ENCODE peak calls at places on chromosomes 6 and 20, in four cellular contexts. G is activated naive CD4-positive, alpha-beta T cell; S is epithelial cell of prostate; I is caudate nucleus. V is an unnamed sample.

GRCh38 chr20:48737463-48738093 is 90.2 kb downstream of the PREX1 start:
- DNase-seq in G (no peak), S (no peak), I (peak), V (no peak)

GRCh38 chr20:10667077-10667401 is 6.8 kb downstream of the JAG1 start:
- DNase-seq in G (no peak), S (no peak), I (no peak), V (no peak)

GRCh38 chr6:22194188-22194921 is 102.5 kb downstream of the PRL start:
- DNase-seq in G (no peak), S (no peak), I (no peak), V (no peak)

GRCh38 chr20:36331182-36331581 is 25.0 kb downstream of the DLGAP4 start:
- DNase-seq in G (no peak), S (no peak), I (no peak), V (no peak)

GRCh38 chr20:3797226-3797545 is 1.1 kb downstream of the CDC25B start:
- DNase-seq in G (no peak), S (no peak), I (no peak), V (no peak)

GRCh38 chr20:59810376-59811187 is 122.9 kb downstream of the SYCP2 start:
- DNase-seq in G (no peak), S (no peak), I (no peak), V (peak)

GRCh38 chr20:34945315-34946077 is 10.1 kb downstream of the GSS start:
- DNase-seq in G (no peak), S (no peak), I (no peak), V (peak)

GRCh38 chr6:158808918-158809678 is 10.1 kb downstream of the EZR start:
- DNase-seq in G (no peak), S (no peak), I (no peak), V (no peak)

GRCh38 chr6:44041461-44042260 is 85.6 kb downstream of the MRPL14 start:
- DNase-seq in G (no peak), S (no peak), I (peak), V (peak)